ENCODE peak calls at places on chromosomes 3 and 15, in four cellular contexts. One of them, this sample, is unnamed.

GRCh38 chr3:42493798-42494151 is 8.7 kb upstream of the VIPR1 start:
- DNase-seq in pons: no peak
- DNase-seq in HFFc6: no peak
- DNase-seq in retinal pigment epithelial cell: no peak
- DNase-seq in this sample: no peak

GRCh38 chr3:60079076-60079475 is 1029.3 kb upstream of the CFAP20DC start:
- DNase-seq in pons: no peak
- DNase-seq in HFFc6: no peak
- DNase-seq in retinal pigment epithelial cell: no peak
- DNase-seq in this sample: no peak

GRCh38 chr15:68700395-68701123 is 120.1 kb downstream of the ANP32A start:
- DNase-seq in pons: peak; percentile 90
- DNase-seq in HFFc6: no peak
- DNase-seq in retinal pigment epithelial cell: no peak
- DNase-seq in this sample: peak; percentile 73

GRCh38 chr3:4825572-4826236 is 153.5 kb upstream of the BHLHE40 start:
- DNase-seq in pons: no peak
- DNase-seq in HFFc6: no peak
- DNase-seq in retinal pigment epithelial cell: no peak
- DNase-seq in this sample: no peak

GRCh38 chr3:187738400-187739124 is 6.7 kb downstream of the BCL6 start:
- DNase-seq in pons: peak; percentile 96
- DNase-seq in HFFc6: peak; percentile 83
- DNase-seq in retinal pigment epithelial cell: no peak
- DNase-seq in this sample: peak; percentile 95

GRCh38 chr3:81958967-81959625 is 197.7 kb upstream of the GBE1 start:
- DNase-seq in pons: no peak
- DNase-seq in HFFc6: no peak
- DNase-seq in retinal pigment epithelial cell: no peak
- DNase-seq in this sample: no peak

GRCh38 chr3:81545572-81545971 is 215.9 kb downstream of the GBE1 start:
- DNase-seq in pons: no peak
- DNase-seq in HFFc6: peak; percentile 22
- DNase-seq in retinal pigment epithelial cell: no peak
- DNase-seq in this sample: no peak

GRCh38 chr3:66261318-66261717 is 40.5 kb downstream of the SLC25A26 start:
- DNase-seq in pons: no peak
- DNase-seq in HFFc6: no peak
- DNase-seq in retinal pigment epithelial cell: no peak
- DNase-seq in this sample: no peak

GRCh38 chr15:59237119-59237853 is 30.6 kb downstream of the LDHAL6B start:
- DNase-seq in pons: no peak
- DNase-seq in HFFc6: no peak
- DNase-seq in retinal pigment epithelial cell: no peak
- DNase-seq in this sample: no peak

GRCh38 chr3:128551464-128551863 is 58.5 kb upstream of the GATA2 start:
- DNase-seq in pons: no peak
- DNase-seq in HFFc6: no peak
- DNase-seq in retinal pigment epithelial cell: no peak
- DNase-seq in this sample: peak; percentile 50

GRCh38 chr15:90991587-90992285 is 2.6 kb downstream of the PRC1 start:
- DNase-seq in pons: no peak
- DNase-seq in HFFc6: no peak
- DNase-seq in retinal pigment epithelial cell: no peak
- DNase-seq in this sample: no peak

GRCh38 chr3:172156309-172156998 is 117.1 kb downstream of the FNDC3B start:
- DNase-seq in pons: no peak
- DNase-seq in HFFc6: no peak
- DNase-seq in retinal pigment epithelial cell: no peak
- DNase-seq in this sample: no peak

GRCh38 chr3:121431717-121432517 is 113.9 kb downstream of the POLQ start:
- DNase-seq in pons: peak; percentile 14
- DNase-seq in HFFc6: peak; percentile 9
- DNase-seq in retinal pigment epithelial cell: peak; percentile 11
- DNase-seq in this sample: no peak

GRCh38 chr15:61441901-61442300 is 212.8 kb upstream of the RORA start:
- DNase-seq in pons: no peak
- DNase-seq in HFFc6: no peak
- DNase-seq in retinal pigment epithelial cell: no peak
- DNase-seq in this sample: no peak

GRCh38 chr3:23241256-23241655 is 38.1 kb downstream of the UBE2E2 start:
- DNase-seq in pons: peak; percentile 86
- DNase-seq in HFFc6: no peak
- DNase-seq in retinal pigment epithelial cell: no peak
- DNase-seq in this sample: no peak

GRCh38 chr3:5757213-5757804 is 569.8 kb downstream of the EDEM1 start:
- DNase-seq in pons: no peak
- DNase-seq in HFFc6: no peak
- DNase-seq in retinal pigment epithelial cell: no peak
- DNase-seq in this sample: no peak

GRCh38 chr15:48766196-48766595 is 44.7 kb downstream of the CEP152 start:
- DNase-seq in pons: no peak
- DNase-seq in HFFc6: no peak
- DNase-seq in retinal pigment epithelial cell: no peak
- DNase-seq in this sample: no peak

GRCh38 chr3:8482960-8483665 is 18.5 kb upstream of the LMCD1 start:
- DNase-seq in pons: peak; percentile 88
- DNase-seq in HFFc6: peak; percentile 94
- DNase-seq in retinal pigment epithelial cell: no peak
- DNase-seq in this sample: peak; percentile 87

GRCh38 chr3:134237454-134238145 is 13.1 kb downstream of the RYK start:
- DNase-seq in pons: no peak
- DNase-seq in HFFc6: no peak
- DNase-seq in retinal pigment epithelial cell: no peak
- DNase-seq in this sample: no peak

GRCh38 chr3:77102916-77103769 is 63.2 kb downstream of the ROBO2 start:
- DNase-seq in pons: peak; percentile 8
- DNase-seq in HFFc6: no peak
- DNase-seq in retinal pigment epithelial cell: no peak
- DNase-seq in this sample: no peak